ENCODE peak calls at places on chromosomes 4 and X, in four cellular contexts. One of them, this sample, is unnamed.

GRCh38 chr4:151524610-151525009 is 115.6 kb downstream of the FHIP1A start:
- DNase-seq in heart left ventricle: no peak
- DNase-seq in activated CD8-positive, alpha-beta T cell treated with anti-CD3 and anti-CD28 coated beads, Interleukin-2, amount 10 ng/mL, durations not matched to agents 7 days and 5 days: no peak
- DNase-seq in GM10248: no peak
- DNase-seq in this sample: no peak

GRCh38 chrX:151896734-151897474 is 15.8 kb upstream of the MAGEA4 start:
- DNase-seq in heart left ventricle: no peak
- DNase-seq in activated CD8-positive, alpha-beta T cell treated with anti-CD3 and anti-CD28 coated beads, Interleukin-2, amount 10 ng/mL, durations not matched to agents 7 days and 5 days: no peak
- DNase-seq in GM10248: no peak
- DNase-seq in this sample: no peak

GRCh38 chr4:891747-892146 is 40.4 kb downstream of the GAK start:
- DNase-seq in heart left ventricle: no peak
- DNase-seq in activated CD8-positive, alpha-beta T cell treated with anti-CD3 and anti-CD28 coated beads, Interleukin-2, amount 10 ng/mL, durations not matched to agents 7 days and 5 days: peak
- DNase-seq in GM10248: no peak
- DNase-seq in this sample: no peak

GRCh38 chr4:85005865-85006377 is 39.4 kb upstream of the WDFY3 start:
- DNase-seq in heart left ventricle: no peak
- DNase-seq in activated CD8-positive, alpha-beta T cell treated with anti-CD3 and anti-CD28 coated beads, Interleukin-2, amount 10 ng/mL, durations not matched to agents 7 days and 5 days: no peak
- DNase-seq in GM10248: no peak
- DNase-seq in this sample: peak

GRCh38 chrX:107542500-107542899 is 85.8 kb upstream of the PRPS1 start:
- DNase-seq in heart left ventricle: no peak
- DNase-seq in activated CD8-positive, alpha-beta T cell treated with anti-CD3 and anti-CD28 coated beads, Interleukin-2, amount 10 ng/mL, durations not matched to agents 7 days and 5 days: no peak
- DNase-seq in GM10248: no peak
- DNase-seq in this sample: no peak

GRCh38 chr4:37243722-37244582 is 591 bp upstream of the NWD2 start:
- DNase-seq in heart left ventricle: no peak
- DNase-seq in activated CD8-positive, alpha-beta T cell treated with anti-CD3 and anti-CD28 coated beads, Interleukin-2, amount 10 ng/mL, durations not matched to agents 7 days and 5 days: no peak
- DNase-seq in GM10248: peak
- DNase-seq in this sample: no peak

GRCh38 chrX:54413753-54414152 is 26.5 kb upstream of the TSR2 start:
- DNase-seq in heart left ventricle: no peak
- DNase-seq in activated CD8-positive, alpha-beta T cell treated with anti-CD3 and anti-CD28 coated beads, Interleukin-2, amount 10 ng/mL, durations not matched to agents 7 days and 5 days: peak
- DNase-seq in GM10248: no peak
- DNase-seq in this sample: peak

GRCh38 chrX:1425381-1425780 is 27.3 kb downstream of the ASMTL start:
- DNase-seq in heart left ventricle: no peak
- DNase-seq in activated CD8-positive, alpha-beta T cell treated with anti-CD3 and anti-CD28 coated beads, Interleukin-2, amount 10 ng/mL, durations not matched to agents 7 days and 5 days: no peak
- DNase-seq in GM10248: no peak
- DNase-seq in this sample: no peak

GRCh38 chr4:163540977-163541376 is 46.5 kb downstream of the TMA16 start:
- DNase-seq in heart left ventricle: no peak
- DNase-seq in activated CD8-positive, alpha-beta T cell treated with anti-CD3 and anti-CD28 coated beads, Interleukin-2, amount 10 ng/mL, durations not matched to agents 7 days and 5 days: no peak
- DNase-seq in GM10248: no peak
- DNase-seq in this sample: no peak

GRCh38 chrX:56994375-56995270 is 718 bp downstream of the SPIN3 start:
- DNase-seq in heart left ventricle: peak
- DNase-seq in activated CD8-positive, alpha-beta T cell treated with anti-CD3 and anti-CD28 coated beads, Interleukin-2, amount 10 ng/mL, durations not matched to agents 7 days and 5 days: no peak
- DNase-seq in GM10248: no peak
- DNase-seq in this sample: no peak

GRCh38 chrX:148811236-148811635 is 310.8 kb downstream of the AFF2 start:
- DNase-seq in heart left ventricle: no peak
- DNase-seq in activated CD8-positive, alpha-beta T cell treated with anti-CD3 and anti-CD28 coated beads, Interleukin-2, amount 10 ng/mL, durations not matched to agents 7 days and 5 days: no peak
- DNase-seq in GM10248: no peak
- DNase-seq in this sample: no peak

GRCh38 chr4:7892212-7893019 is 47.2 kb downstream of the AFAP1 start:
- DNase-seq in heart left ventricle: no peak
- DNase-seq in activated CD8-positive, alpha-beta T cell treated with anti-CD3 and anti-CD28 coated beads, Interleukin-2, amount 10 ng/mL, durations not matched to agents 7 days and 5 days: no peak
- DNase-seq in GM10248: no peak
- DNase-seq in this sample: peak

GRCh38 chrX:22060451-22060940 is 28.4 kb downstream of the PHEX start:
- DNase-seq in heart left ventricle: no peak
- DNase-seq in activated CD8-positive, alpha-beta T cell treated with anti-CD3 and anti-CD28 coated beads, Interleukin-2, amount 10 ng/mL, durations not matched to agents 7 days and 5 days: peak
- DNase-seq in GM10248: peak
- DNase-seq in this sample: no peak

GRCh38 chr4:72935462-72935861 is 134.1 kb downstream of the COX18 start:
- DNase-seq in heart left ventricle: no peak
- DNase-seq in activated CD8-positive, alpha-beta T cell treated with anti-CD3 and anti-CD28 coated beads, Interleukin-2, amount 10 ng/mL, durations not matched to agents 7 days and 5 days: no peak
- DNase-seq in GM10248: no peak
- DNase-seq in this sample: no peak

GRCh38 chrX:109873983-109874382 is 128.9 kb upstream of the TMEM164 start:
- DNase-seq in heart left ventricle: no peak
- DNase-seq in activated CD8-positive, alpha-beta T cell treated with anti-CD3 and anti-CD28 coated beads, Interleukin-2, amount 10 ng/mL, durations not matched to agents 7 days and 5 days: no peak
- DNase-seq in GM10248: no peak
- DNase-seq in this sample: no peak

GRCh38 chrX:78111140-78111931 is 7.3 kb downstream of the PGK1 start:
- DNase-seq in heart left ventricle: no peak
- DNase-seq in activated CD8-positive, alpha-beta T cell treated with anti-CD3 and anti-CD28 coated beads, Interleukin-2, amount 10 ng/mL, durations not matched to agents 7 days and 5 days: no peak
- DNase-seq in GM10248: no peak
- DNase-seq in this sample: peak

GRCh38 chr4:156815717-156816319 is 155.8 kb downstream of the PDGFC start:
- DNase-seq in heart left ventricle: no peak
- DNase-seq in activated CD8-positive, alpha-beta T cell treated with anti-CD3 and anti-CD28 coated beads, Interleukin-2, amount 10 ng/mL, durations not matched to agents 7 days and 5 days: no peak
- DNase-seq in GM10248: no peak
- DNase-seq in this sample: no peak

GRCh38 chr4:2084316-2084715 is 25.2 kb downstream of the NAT8L start:
- DNase-seq in heart left ventricle: no peak
- DNase-seq in activated CD8-positive, alpha-beta T cell treated with anti-CD3 and anti-CD28 coated beads, Interleukin-2, amount 10 ng/mL, durations not matched to agents 7 days and 5 days: no peak
- DNase-seq in GM10248: no peak
- DNase-seq in this sample: no peak